ENCODE peak calls at places on chromosomes 5 and 9, in nine cellular contexts. One of them, this sample, is unnamed.

GRCh38 chr5:159448841-159449407 is 118.6 kb upstream of the IL12B start:
- DNase-seq in GM23248: no peak
- DNase-seq in astrocyte: no peak
- DNase-seq in heart left ventricle: no peak
- DNase-seq in right lobe of liver: no peak
- DNase-seq in OCI-LY7: no peak
- DNase-seq in aorta: no peak
- DNase-seq in breast epithelium: no peak
- DNase-seq in CD8-positive, alpha-beta T cell: no peak
- DNase-seq in this sample: no peak

GRCh38 chr5:108588323-108588722 is 159.4 kb upstream of the FER start:
- DNase-seq in heart left ventricle: no peak
- DNase-seq in right lobe of liver: no peak
- DNase-seq in OCI-LY7: no peak
- DNase-seq in astrocyte: no peak
- DNase-seq in aorta: no peak
- DNase-seq in CD8-positive, alpha-beta T cell: no peak
- DNase-seq in breast epithelium: no peak
- DNase-seq in GM23248: no peak
- DNase-seq in this sample: no peak

GRCh38 chr9:109031241-109031640 is 17.9 kb upstream of the CTNNAL1 start:
- DNase-seq in astrocyte: peak; percentile 37
- DNase-seq in aorta: no peak
- DNase-seq in GM23248: peak; percentile 74
- DNase-seq in CD8-positive, alpha-beta T cell: no peak
- DNase-seq in breast epithelium: no peak
- DNase-seq in OCI-LY7: no peak
- DNase-seq in heart left ventricle: no peak
- DNase-seq in right lobe of liver: no peak
- DNase-seq in this sample: no peak

GRCh38 chr9:131673068-131673467 is 66.8 kb downstream of the RAPGEF1 start:
- DNase-seq in heart left ventricle: no peak
- DNase-seq in GM23248: no peak
- DNase-seq in right lobe of liver: peak; percentile 17
- DNase-seq in astrocyte: no peak
- DNase-seq in aorta: no peak
- DNase-seq in breast epithelium: no peak
- DNase-seq in CD8-positive, alpha-beta T cell: no peak
- DNase-seq in OCI-LY7: no peak
- DNase-seq in this sample: no peak

GRCh38 chr5:171122372-171122771 is 186.7 kb upstream of the TLX3 start:
- DNase-seq in right lobe of liver: no peak
- DNase-seq in GM23248: no peak
- DNase-seq in breast epithelium: no peak
- DNase-seq in CD8-positive, alpha-beta T cell: no peak
- DNase-seq in astrocyte: no peak
- DNase-seq in aorta: peak; percentile 63
- DNase-seq in heart left ventricle: no peak
- DNase-seq in OCI-LY7: no peak
- DNase-seq in this sample: no peak

GRCh38 chr5:35197351-35197750 is 32.9 kb downstream of the PRLR start:
- DNase-seq in OCI-LY7: no peak
- DNase-seq in CD8-positive, alpha-beta T cell: no peak
- DNase-seq in breast epithelium: no peak
- DNase-seq in GM23248: no peak
- DNase-seq in astrocyte: no peak
- DNase-seq in aorta: no peak
- DNase-seq in right lobe of liver: no peak
- DNase-seq in heart left ventricle: no peak
- DNase-seq in this sample: no peak

GRCh38 chr9:14423816-14424261 is 109.9 kb upstream of the NFIB start:
- DNase-seq in breast epithelium: no peak
- DNase-seq in CD8-positive, alpha-beta T cell: no peak
- DNase-seq in OCI-LY7: no peak
- DNase-seq in GM23248: peak; percentile 44
- DNase-seq in heart left ventricle: no peak
- DNase-seq in astrocyte: peak; percentile 77
- DNase-seq in right lobe of liver: no peak
- DNase-seq in aorta: no peak
- DNase-seq in this sample: no peak

GRCh38 chr5:73947876-73948275 is 321.9 kb downstream of the ARHGEF28 start:
- DNase-seq in astrocyte: no peak
- DNase-seq in CD8-positive, alpha-beta T cell: no peak
- DNase-seq in heart left ventricle: no peak
- DNase-seq in aorta: no peak
- DNase-seq in right lobe of liver: no peak
- DNase-seq in breast epithelium: no peak
- DNase-seq in OCI-LY7: no peak
- DNase-seq in GM23248: no peak
- DNase-seq in this sample: no peak

GRCh38 chr5:176640616-176641015 is 6.7 kb upstream of the TSPAN17 start:
- DNase-seq in GM23248: no peak
- DNase-seq in right lobe of liver: no peak
- DNase-seq in OCI-LY7: no peak
- DNase-seq in heart left ventricle: no peak
- DNase-seq in breast epithelium: no peak
- DNase-seq in CD8-positive, alpha-beta T cell: no peak
- DNase-seq in aorta: no peak
- DNase-seq in astrocyte: no peak
- DNase-seq in this sample: no peak

GRCh38 chr5:176529116-176529823 is 7.9 kb downstream of the RNF44 start:
- DNase-seq in GM23248: no peak
- DNase-seq in right lobe of liver: no peak
- DNase-seq in breast epithelium: no peak
- DNase-seq in OCI-LY7: peak; percentile 96
- DNase-seq in astrocyte: no peak
- DNase-seq in heart left ventricle: no peak
- DNase-seq in CD8-positive, alpha-beta T cell: no peak
- DNase-seq in aorta: peak; percentile 41
- DNase-seq in this sample: no peak

GRCh38 chr9:92100237-92100911 is 14.8 kb downstream of the SPTLC1 start:
- DNase-seq in right lobe of liver: no peak
- DNase-seq in OCI-LY7: no peak
- DNase-seq in CD8-positive, alpha-beta T cell: no peak
- DNase-seq in breast epithelium: no peak
- DNase-seq in heart left ventricle: no peak
- DNase-seq in aorta: no peak
- DNase-seq in astrocyte: peak; percentile 81
- DNase-seq in GM23248: peak; percentile 83
- DNase-seq in this sample: no peak

DNA sequence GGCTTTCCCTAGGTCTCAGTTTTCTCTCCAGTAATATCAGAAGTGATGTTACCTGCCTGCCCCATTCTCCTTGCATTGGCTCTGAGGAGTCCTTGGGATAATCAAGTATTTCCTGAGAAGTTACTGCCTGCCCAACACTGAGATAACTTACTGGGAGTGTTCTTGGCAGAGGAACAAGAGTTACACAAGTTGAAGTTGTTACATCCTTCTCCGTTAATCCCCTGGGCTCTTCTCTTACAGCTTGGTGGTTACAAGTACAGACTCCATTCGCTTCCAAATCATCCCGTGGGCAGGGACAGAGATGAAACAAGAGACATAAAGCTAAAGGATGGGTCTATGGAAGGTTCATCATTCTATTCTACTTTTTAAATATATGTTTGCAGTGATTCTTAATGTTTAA is 74.1 kb upstream of the SAP30L start:
- DNase-seq in aorta: no peak
- DNase-seq in CD8-positive, alpha-beta T cell: no peak
- DNase-seq in breast epithelium: no peak
- DNase-seq in heart left ventricle: no peak
- DNase-seq in astrocyte: peak; percentile 87
- DNase-seq in GM23248: peak; percentile 94
- DNase-seq in right lobe of liver: no peak
- DNase-seq in OCI-LY7: no peak
- DNase-seq in this sample: no peak
- H3K27ac ChIP-seq in aorta: peak overlapping the region; percentile 60
- H3K27ac ChIP-seq in CD8-positive, alpha-beta T cell: no peak overlapping the region
- H3K27ac ChIP-seq in breast epithelium: peak overlapping the region; percentile 7
- H3K27ac ChIP-seq in heart left ventricle: no peak overlapping the region
- H3K27ac ChIP-seq in astrocyte: no peak overlapping the region
- H3K27ac ChIP-seq in GM23248: peak overlapping the region; percentile 86
- H3K27ac ChIP-seq in right lobe of liver: no peak overlapping the region
- H3K27ac ChIP-seq in OCI-LY7: no peak overlapping the region
- H3K27ac ChIP-seq in this sample: no peak overlapping the region

GRCh38 chr9:124869986-124870560 is 8.1 kb downstream of the ARPC5L start:
- DNase-seq in heart left ventricle: peak; percentile 67
- DNase-seq in GM23248: peak; percentile 58
- DNase-seq in right lobe of liver: no peak
- DNase-seq in CD8-positive, alpha-beta T cell: peak; percentile 56
- DNase-seq in breast epithelium: no peak
- DNase-seq in astrocyte: no peak
- DNase-seq in OCI-LY7: peak; percentile 84
- DNase-seq in aorta: no peak
- DNase-seq in this sample: peak; percentile 51

GRCh38 chr9:124868511-124869465 is 6.9 kb downstream of the ARPC5L start:
- DNase-seq in CD8-positive, alpha-beta T cell: peak; percentile 83
- DNase-seq in astrocyte: peak; percentile 52
- DNase-seq in heart left ventricle: peak; percentile 94
- DNase-seq in breast epithelium: peak; percentile 86
- DNase-seq in right lobe of liver: peak; percentile 93
- DNase-seq in aorta: peak; percentile 91
- DNase-seq in GM23248: peak; percentile 93
- DNase-seq in OCI-LY7: peak; percentile 89
- DNase-seq in this sample: peak; percentile 85

GRCh38 chr9:124871156-124871561 is 9.2 kb downstream of the ARPC5L start:
- DNase-seq in astrocyte: no peak
- DNase-seq in aorta: no peak
- DNase-seq in OCI-LY7: no peak
- DNase-seq in heart left ventricle: peak; percentile 37
- DNase-seq in right lobe of liver: no peak
- DNase-seq in GM23248: no peak
- DNase-seq in breast epithelium: no peak
- DNase-seq in CD8-positive, alpha-beta T cell: no peak
- DNase-seq in this sample: no peak

GRCh38 chr9:124870723-124871122 is 8.8 kb downstream of the ARPC5L start:
- DNase-seq in breast epithelium: no peak
- DNase-seq in heart left ventricle: peak; percentile 20
- DNase-seq in right lobe of liver: no peak
- DNase-seq in aorta: no peak
- DNase-seq in GM23248: no peak
- DNase-seq in CD8-positive, alpha-beta T cell: no peak
- DNase-seq in astrocyte: no peak
- DNase-seq in OCI-LY7: no peak
- DNase-seq in this sample: no peak

GRCh38 chr9:124869466-124869985 is 7.6 kb downstream of the ARPC5L start:
- DNase-seq in OCI-LY7: peak; percentile 55
- DNase-seq in GM23248: peak; percentile 73
- DNase-seq in heart left ventricle: peak; percentile 73
- DNase-seq in aorta: no peak
- DNase-seq in right lobe of liver: peak; percentile 54
- DNase-seq in CD8-positive, alpha-beta T cell: peak; percentile 36
- DNase-seq in astrocyte: no peak
- DNase-seq in breast epithelium: no peak
- DNase-seq in this sample: no peak
- H3K4me3 ChIP-seq in OCI-LY7: peak overlapping the region; percentile 79
- H3K4me3 ChIP-seq in GM23248: peak overlapping the region; percentile 98
- H3K4me3 ChIP-seq in heart left ventricle: peak overlapping the region; percentile 87
- H3K4me3 ChIP-seq in aorta: peak overlapping the region; percentile 53
- H3K4me3 ChIP-seq in right lobe of liver: peak overlapping the region; percentile 76
- H3K4me3 ChIP-seq in CD8-positive, alpha-beta T cell: peak overlapping the region; percentile 76
- H3K4me3 ChIP-seq in astrocyte: peak overlapping the region; percentile 94
- H3K4me3 ChIP-seq in breast epithelium: peak overlapping the region; percentile 97
- H3K4me3 ChIP-seq in this sample: peak overlapping the region; percentile 92

DNA sequence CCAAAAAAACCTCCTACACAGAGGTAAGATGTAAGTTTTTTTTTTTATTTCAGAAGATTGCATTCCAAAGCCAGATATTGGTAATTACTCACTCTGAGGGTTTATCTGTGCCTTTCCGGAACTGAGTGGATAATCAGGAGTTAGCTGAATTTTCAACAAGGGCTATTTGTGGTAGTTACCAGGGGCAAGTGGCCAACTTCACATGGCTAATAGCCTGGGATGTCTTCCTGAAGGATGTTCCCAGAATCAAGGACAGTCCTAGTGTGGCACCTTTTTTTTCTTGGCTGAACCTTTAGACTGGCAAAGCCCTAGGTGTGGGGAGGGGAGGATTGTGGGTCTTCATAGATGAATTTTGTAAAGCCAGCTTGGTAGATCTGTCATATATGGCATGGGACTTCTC is 7.1 kb downstream of the LARP1 start:
- DNase-seq in GM23248: no peak
- DNase-seq in heart left ventricle: no peak
- DNase-seq in CD8-positive, alpha-beta T cell: no peak
- DNase-seq in breast epithelium: no peak
- DNase-seq in right lobe of liver: no peak
- DNase-seq in OCI-LY7: no peak
- DNase-seq in aorta: no peak
- DNase-seq in astrocyte: no peak
- DNase-seq in this sample: no peak
- H3K4me1 ChIP-seq in GM23248: peaks cover 42% of the 10 kb centered on the region
- H3K4me1 ChIP-seq in heart left ventricle: peaks cover 38% of the 10 kb centered on the region
- H3K4me1 ChIP-seq in CD8-positive, alpha-beta T cell: peaks cover 74% of the 10 kb centered on the region
- H3K4me1 ChIP-seq in breast epithelium: peaks cover 17% of the 10 kb centered on the region
- H3K4me1 ChIP-seq in right lobe of liver: no peaks in the 10 kb centered on the region
- H3K4me1 ChIP-seq in OCI-LY7: peaks cover 76% of the 10 kb centered on the region
- H3K4me1 ChIP-seq in aorta: peaks cover 3% of the 10 kb centered on the region
- H3K4me1 ChIP-seq in astrocyte: peaks cover 10% of the 10 kb centered on the region
- H3K4me1 ChIP-seq in this sample: peaks cover 17% of the 10 kb centered on the region

GRCh38 chr9:23556459-23556858 is 269.6 kb downstream of the ELAVL2 start:
- DNase-seq in OCI-LY7: no peak
- DNase-seq in aorta: no peak
- DNase-seq in right lobe of liver: no peak
- DNase-seq in heart left ventricle: no peak
- DNase-seq in astrocyte: no peak
- DNase-seq in GM23248: no peak
- DNase-seq in breast epithelium: no peak
- DNase-seq in CD8-positive, alpha-beta T cell: no peak
- DNase-seq in this sample: no peak

GRCh38 chr9:23559522-23559921 is 266.5 kb downstream of the ELAVL2 start:
- DNase-seq in breast epithelium: no peak
- DNase-seq in aorta: no peak
- DNase-seq in CD8-positive, alpha-beta T cell: no peak
- DNase-seq in OCI-LY7: no peak
- DNase-seq in heart left ventricle: no peak
- DNase-seq in right lobe of liver: no peak
- DNase-seq in astrocyte: no peak
- DNase-seq in GM23248: no peak
- DNase-seq in this sample: no peak

GRCh38 chr9:23554691-23555090 is 271.3 kb downstream of the ELAVL2 start:
- DNase-seq in GM23248: no peak
- DNase-seq in heart left ventricle: no peak
- DNase-seq in breast epithelium: no peak
- DNase-seq in astrocyte: no peak
- DNase-seq in OCI-LY7: no peak
- DNase-seq in aorta: no peak
- DNase-seq in right lobe of liver: no peak
- DNase-seq in CD8-positive, alpha-beta T cell: no peak
- DNase-seq in this sample: no peak

GRCh38 chr9:23555849-23556248 is 270.2 kb downstream of the ELAVL2 start:
- DNase-seq in aorta: no peak
- DNase-seq in OCI-LY7: no peak
- DNase-seq in astrocyte: peak; percentile 3
- DNase-seq in right lobe of liver: no peak
- DNase-seq in CD8-positive, alpha-beta T cell: no peak
- DNase-seq in GM23248: no peak
- DNase-seq in breast epithelium: no peak
- DNase-seq in heart left ventricle: no peak
- DNase-seq in this sample: no peak

DNA sequence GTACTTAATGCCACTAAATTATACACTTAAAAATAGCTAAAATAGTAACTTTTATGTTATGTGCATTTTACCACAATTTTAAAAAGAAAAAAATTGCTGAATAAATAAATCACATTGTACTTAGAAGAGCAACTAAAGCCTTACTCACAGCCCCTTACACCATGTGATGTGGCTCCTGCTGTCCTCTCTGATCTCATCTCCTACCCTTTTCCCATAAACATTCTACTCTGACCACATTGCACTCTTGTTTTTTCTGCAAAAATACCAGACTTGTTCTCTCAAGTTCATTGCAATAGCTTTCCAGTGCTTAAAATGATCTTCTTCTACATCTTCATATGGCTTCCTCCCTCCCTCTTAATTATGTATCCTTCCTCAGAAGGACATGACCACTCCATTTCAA is 268.3 kb downstream of the ELAVL2 start:
- DNase-seq in astrocyte: peak; percentile 62
- DNase-seq in GM23248: no peak
- DNase-seq in breast epithelium: no peak
- DNase-seq in OCI-LY7: no peak
- DNase-seq in aorta: no peak
- DNase-seq in CD8-positive, alpha-beta T cell: no peak
- DNase-seq in right lobe of liver: no peak
- DNase-seq in heart left ventricle: no peak
- DNase-seq in this sample: no peak
- H3K27ac ChIP-seq in astrocyte: no peak overlapping the region
- H3K27ac ChIP-seq in GM23248: no peak overlapping the region
- H3K27ac ChIP-seq in breast epithelium: no peak overlapping the region
- H3K27ac ChIP-seq in OCI-LY7: no peak overlapping the region
- H3K27ac ChIP-seq in aorta: no peak overlapping the region
- H3K27ac ChIP-seq in CD8-positive, alpha-beta T cell: no peak overlapping the region
- H3K27ac ChIP-seq in right lobe of liver: no peak overlapping the region
- H3K27ac ChIP-seq in heart left ventricle: no peak overlapping the region
- H3K27ac ChIP-seq in this sample: no peak overlapping the region